ENCODE peak calls at places on chromosome 2, in nine cellular contexts. K, F, U, Q, W, M, X, O and A are unnamed samples.

GRCh38 chr2:99879481-99879880 is 262.9 kb downstream of the AFF3 start:
- DNase-seq in U (no peak), O (no peak), M (no peak), W (no peak), K (no peak), F (no peak), Q (no peak), X (no peak), A (no peak)

GRCh38 chr2:202023904-202024266 is 9.8 kb upstream of the FZD7 start:
- DNase-seq in O (no peak), Q (no peak), X (no peak), U (no peak), W (no peak), M (no peak), K (no peak), F (no peak), A (no peak)

GRCh38 chr2:235868645-235869044 is 299.5 kb downstream of the GBX2 start:
- DNase-seq in K (no peak), X (no peak), M (no peak), U (no peak), W (no peak), F (no peak), Q (no peak), O (peak), A (no peak)

GRCh38 chr2:98514879-98515570 is 70.4 kb downstream of the INPP4A start:
- DNase-seq in X (no peak), W (no peak), F (no peak), Q (no peak), O (peak), U (peak), M (peak), K (peak), A (no peak)

GRCh38 chr2:220707261-220707660 is 864.8 kb downstream of the EPHA4 start:
- DNase-seq in U (no peak), O (no peak), Q (no peak), F (no peak), W (no peak), M (no peak), X (no peak), K (no peak), A (no peak)

GRCh38 chr2:227325824-227326195 is 759 bp downstream of the MFF start:
- DNase-seq in F (no peak), O (peak), M (peak), U (peak), W (no peak), K (no peak), X (no peak), Q (no peak), A (no peak)

GRCh38 chr2:112933261-112933660 is 22.3 kb downstream of the IL37 start:
- DNase-seq in M (no peak), X (no peak), U (no peak), W (no peak), Q (no peak), K (no peak), F (no peak), O (no peak), A (no peak)

GRCh38 chr2:55120634-55121359 is 70.5 kb upstream of the RTN4 start:
- DNase-seq in K (peak), O (peak), M (peak), U (peak), X (no peak), F (peak), Q (no peak), W (no peak), A (peak)

GRCh38 chr2:232088771-232089170 is 127.3 kb downstream of the DIS3L2 start:
- DNase-seq in U (no peak), X (no peak), K (no peak), F (no peak), O (no peak), M (no peak), W (no peak), Q (no peak), A (no peak)

GRCh38 chr2:240946046-240946445 is 39.9 kb downstream of the CROCC2 start:
- DNase-seq in U (no peak), W (no peak), K (no peak), F (no peak), X (no peak), M (no peak), O (no peak), Q (no peak), A (no peak)

GRCh38 chr2:106961328-106961727 is 75.4 kb upstream of the ST6GAL2 start:
- DNase-seq in M (no peak), F (no peak), U (no peak), Q (no peak), O (no peak), W (no peak), K (no peak), X (no peak), A (no peak)

GRCh38 chr2:30208453-30208852 is 22.9 kb upstream of the LBH start:
- DNase-seq in M (peak), K (peak), O (peak), U (peak), W (no peak), X (no peak), Q (no peak), F (peak), A (peak)

GRCh38 chr2:177165731-177166711 is 46.6 kb upstream of the HNRNPA3 start:
- DNase-seq in M (peak), U (no peak), W (no peak), O (peak), F (no peak), X (no peak), K (peak), Q (no peak), A (peak)

GRCh38 chr2:204205082-204205481 is 268.5 kb downstream of the ICOS start:
- DNase-seq in M (no peak), X (no peak), F (no peak), U (no peak), O (no peak), W (no peak), Q (no peak), K (no peak), A (no peak)

GRCh38 chr2:46679761-46680160 is 200.4 kb downstream of the TMEM247 start:
- DNase-seq in F (no peak), K (no peak), W (peak), M (peak), U (peak), Q (no peak), O (peak), X (no peak), A (no peak)